ENCODE peak calls at places on chromosomes 16 and 17, in four cellular contexts. S, V, R and D are unnamed samples.

GRCh38 chr16:81265658-81266451 is 27.4 kb downstream of the BCO1 start:
- DNase-seq in S (no peak), V (no peak), R (no peak), D (no peak)

GRCh38 chr16:53112015-53112414 is 57.2 kb downstream of the CHD9 start:
- DNase-seq in S (no peak), R (no peak), V (no peak), D (no peak)

GRCh38 chr16:17446661-17447060 is 24.1 kb downstream of the XYLT1 start:
- DNase-seq in R (no peak), V (no peak), S (no peak), D (no peak)

GRCh38 chr17:70621593-70621992 is 452.3 kb downstream of the KCNJ2 start:
- DNase-seq in R (no peak), S (no peak), V (no peak), D (no peak)

GRCh38 chr16:75110637-75111513 is 5.7 kb downstream of the LDHD start:
- DNase-seq in S (peak), R (peak), V (peak), D (peak)

GRCh38 chr17:19731626-19732025 is 15.2 kb upstream of the SLC47A2 start:
- DNase-seq in R (no peak), S (no peak), V (no peak), D (no peak)

GRCh38 chr17:75012320-75013076 is at the start of gene MRPL58:
- DNase-seq in S (peak), R (peak), V (peak), D (peak)

GRCh38 chr17:80476877-80477646 is 655 bp upstream of the NPTX1 start:
- DNase-seq in V (no peak), R (no peak), S (no peak), D (no peak)

GRCh38 chr17:55795098-55795497 is 44.2 kb downstream of the PCTP start:
- DNase-seq in R (no peak), S (no peak), V (no peak), D (no peak)

GRCh38 chr17:78442648-78443128 is 64.2 kb downstream of the PGS1 start:
- DNase-seq in S (no peak), V (no peak), R (no peak), D (no peak)

GRCh38 chr17:39667262-39668140 is 752 bp upstream of the PNMT start:
- DNase-seq in S (peak), R (no peak), V (no peak), D (no peak)

GRCh38 chr16:68910051-68910450 is 66.7 kb downstream of the TANGO6 start:
- DNase-seq in S (no peak), R (no peak), V (no peak), D (no peak)

GRCh38 chr16:78277374-78277773 is 177.9 kb downstream of the WWOX start:
- DNase-seq in R (no peak), S (no peak), V (no peak), D (no peak)

GRCh38 chr16:57516176-57516725 is 20.1 kb downstream of the CCDC102A start:
- DNase-seq in R (no peak), V (no peak), S (no peak), D (no peak)

GRCh38 chr17:48589831-48590602 is at the start of gene HOXB3:
- DNase-seq in S (no peak), R (no peak), V (no peak), D (no peak)
- H3K4me3 ChIP-seq in S (no peak), R (peak), V (no peak), D (no peak)

DNA sequence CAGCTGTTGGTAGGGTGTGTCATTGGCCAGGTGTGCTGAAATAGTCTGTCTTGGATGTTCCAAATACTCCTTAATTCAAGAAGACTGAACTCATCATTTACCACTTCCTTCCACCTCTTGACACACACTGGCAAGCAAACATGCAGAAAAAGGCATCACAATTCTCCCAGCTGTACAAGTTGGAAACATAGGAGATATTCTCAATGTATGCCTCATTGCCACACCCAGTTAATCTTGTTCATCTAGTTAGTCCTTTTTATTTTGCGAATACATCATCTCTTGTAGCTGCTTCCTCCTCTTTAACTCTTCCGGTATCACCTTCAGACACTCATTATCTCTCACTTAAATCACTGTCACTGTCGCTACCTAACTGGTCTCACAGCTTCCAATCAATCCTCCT is 75.1 kb upstream of the GOT2 start:
- DNase-seq in S (no peak), V (no peak), R (no peak), D (no peak)
- TF ChIP-seq SUZ12 in S (no peak), V (no peak), R (no peak), D (no peak)

GRCh38 chr16:86176462-86176861 is 277.5 kb downstream of the IRF8 start:
- DNase-seq in R (no peak), S (no peak), V (no peak), D (no peak)
- H3K4me3 ChIP-seq in R (no peak), S (no peak), V (no peak), D (no peak)

GRCh38 chr17:82297280-82297803 is 20.1 kb downstream of the CD7 start:
- DNase-seq in V (no peak), S (no peak), R (peak), D (no peak)
- TF ChIP-seq SUZ12 in V (no peak), S (no peak), R (no peak), D (no peak)

GRCh38 chr17:81978901-81979298 is 1.5 kb downstream of the ASPSCR1 start:
- DNase-seq in R (no peak), S (no peak), V (no peak), D (no peak)
- H3K4me3 ChIP-seq in R (peak), S (no peak), V (peak), D (no peak)

DNA sequence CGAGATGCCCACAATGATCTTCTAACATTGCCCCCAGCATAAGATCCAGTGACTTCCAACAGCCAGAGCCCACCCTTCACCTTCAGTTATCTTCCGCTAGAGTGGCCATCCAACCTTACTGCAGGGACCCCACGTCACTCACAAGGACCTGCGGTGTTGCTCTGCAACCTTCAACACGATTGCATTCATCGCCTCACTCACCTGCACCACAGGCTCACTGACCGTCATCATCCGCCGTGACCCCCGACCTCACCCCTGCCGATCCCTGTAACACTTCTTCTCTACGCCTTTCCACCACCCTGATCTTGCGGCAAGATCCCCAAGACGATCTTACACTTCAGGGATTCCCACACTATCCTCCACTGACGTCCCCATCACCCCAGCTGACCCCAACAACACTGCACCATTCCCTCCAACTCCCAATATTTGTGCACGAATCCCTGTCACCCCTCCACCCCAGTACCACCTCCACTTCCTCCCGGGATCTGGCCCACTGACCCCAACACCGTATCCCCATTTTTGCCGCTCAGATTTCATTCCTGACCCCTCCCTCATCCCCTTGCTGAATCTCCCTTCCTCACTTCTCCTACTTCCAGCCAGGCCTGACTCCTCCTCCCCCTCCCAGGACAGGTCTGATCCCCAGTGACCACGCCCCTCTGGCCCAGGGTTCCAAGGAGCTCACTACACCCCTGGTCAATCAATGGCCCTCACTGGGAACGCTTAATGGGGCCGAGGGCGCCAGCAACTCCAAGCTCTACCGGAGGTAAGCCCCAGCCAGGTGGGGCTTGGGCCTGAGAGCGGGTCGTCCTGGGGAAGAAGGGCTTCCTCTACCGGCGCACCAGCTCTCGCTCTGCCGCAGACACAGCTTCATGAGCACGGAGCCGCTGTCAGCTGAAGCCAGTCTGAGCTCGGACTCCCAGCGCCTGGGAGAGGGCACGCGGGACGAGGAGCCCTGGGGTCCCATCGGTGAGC is 7.6 kb downstream of the RUNDC3A start:
- DNase-seq in R (no peak), S (peak), V (no peak), D (peak)
- TF ChIP-seq SUZ12 in R (no peak), S (peak), V (no peak), D (no peak)

GRCh38 chr16:89565256-89565505 is 4.7 kb downstream of the RPL13 start:
- DNase-seq in V (no peak), S (no peak), R (no peak), D (no peak)
- H3K4me3 ChIP-seq in V (peak), S (peak), R (peak), D (no peak)

GRCh38 chr17:50586421-50587247 is 26.1 kb downstream of the CACNA1G start:
- DNase-seq in S (no peak), R (no peak), V (no peak), D (no peak)

GRCh38 chr17:50587571-50587970 is 27.1 kb downstream of the CACNA1G start:
- DNase-seq in V (no peak), R (no peak), S (no peak), D (no peak)

GRCh38 chr17:50589112-50589712 is 28.7 kb downstream of the CACNA1G start:
- DNase-seq in S (no peak), R (no peak), V (no peak), D (no peak)

GRCh38 chr17:50585893-50586292 is 25.4 kb downstream of the CACNA1G start:
- DNase-seq in V (no peak), S (no peak), R (no peak), D (no peak)

DNA sequence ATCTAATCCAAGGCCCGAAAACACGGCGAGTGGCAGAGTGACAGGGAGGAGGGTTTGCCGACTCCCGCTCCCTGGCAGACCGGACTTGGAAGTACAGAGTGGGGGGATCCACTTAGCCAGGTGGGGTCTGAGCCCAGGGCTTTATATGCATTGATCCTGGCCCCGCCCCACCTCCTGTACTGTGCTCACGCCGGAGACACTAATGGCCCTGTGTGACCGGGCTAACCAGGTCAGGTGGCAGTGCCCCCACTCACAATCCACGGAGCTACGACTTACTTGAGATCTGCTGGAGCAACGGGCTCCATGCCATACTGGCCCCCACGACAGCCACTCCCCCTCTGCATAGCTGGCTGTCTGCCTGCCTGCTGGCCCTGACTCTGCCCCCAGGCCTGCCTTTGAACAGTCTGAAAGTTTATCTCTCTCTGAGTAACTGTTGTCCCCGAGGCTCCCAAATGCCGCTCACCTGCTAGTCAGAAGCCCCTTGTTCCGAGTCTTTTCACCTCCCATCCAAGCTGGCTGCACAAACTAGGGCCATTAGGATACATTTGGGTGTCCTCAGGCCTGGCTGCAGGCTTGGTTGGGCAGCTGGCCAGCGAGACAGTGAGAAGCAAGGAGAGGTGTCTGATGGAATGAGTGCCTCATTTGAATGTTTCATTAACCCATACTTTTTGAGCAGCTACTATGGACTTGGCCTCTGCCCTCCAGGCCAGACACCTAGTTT is 28.0 kb downstream of the CACNA1G start:
- DNase-seq in R (no peak), S (no peak), V (no peak), D (no peak)
- TF ChIP-seq SUZ12 in R (no peak), S (no peak), V (no peak), D (no peak)

DNA sequence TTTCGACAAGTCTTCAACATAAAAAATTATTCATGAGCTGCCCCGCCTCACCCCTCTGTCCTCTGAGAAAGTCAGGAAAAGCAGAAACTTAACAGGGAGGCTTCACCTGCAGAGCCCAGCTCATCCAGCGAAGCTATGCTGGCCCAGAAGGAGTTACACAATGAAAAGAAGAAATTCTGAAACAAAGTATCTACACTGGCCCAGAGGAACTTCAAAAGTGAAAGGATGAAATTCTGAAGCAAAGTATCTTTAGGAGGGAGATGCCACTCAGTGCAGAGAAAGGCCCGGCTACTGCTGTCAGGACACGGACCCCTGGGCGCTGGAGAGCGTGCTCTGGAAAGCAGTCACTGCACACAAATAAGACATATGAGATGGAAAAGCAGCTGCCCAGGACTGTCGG is 1.6 kb downstream of the GALNS start:
- DNase-seq in R (no peak), V (no peak), S (no peak), D (no peak)
- H3K4me3 ChIP-seq in R (peak), V (no peak), S (no peak), D (no peak)